ENCODE peak calls at places on chromosomes 1 and 21, in four cellular contexts. One of them, this sample, is unnamed.

GRCh38 chr1:58047265-58047858 is 499.2 kb downstream of the OMA1 start:
- DNase-seq in GM12878: no peak
- DNase-seq in HepG2: peak; percentile 6
- DNase-seq in K562: peak; percentile 37
- DNase-seq in this sample: peak; percentile 81

GRCh38 chr1:8303141-8303540 is 14.8 kb upstream of the SLC45A1 start:
- DNase-seq in K562: no peak
- DNase-seq in HepG2: no peak
- DNase-seq in GM12878: no peak
- DNase-seq in this sample: no peak

GRCh38 chr1:117679299-117679698 is 73.5 kb downstream of the TENT5C start:
- DNase-seq in HepG2: no peak
- DNase-seq in K562: no peak
- DNase-seq in GM12878: no peak
- DNase-seq in this sample: no peak

GRCh38 chr1:26096471-26096870 is 15.2 kb upstream of the PDIK1L start:
- DNase-seq in GM12878: no peak
- DNase-seq in HepG2: no peak
- DNase-seq in K562: no peak
- DNase-seq in this sample: no peak

GRCh38 chr1:11537854-11538591 is 59.1 kb downstream of the DISP3 start:
- DNase-seq in GM12878: no peak
- DNase-seq in K562: no peak
- DNase-seq in HepG2: no peak
- DNase-seq in this sample: no peak

GRCh38 chr1:24714859-24715520 is 30.3 kb upstream of the CLIC4 start:
- DNase-seq in HepG2: peak; percentile 49
- DNase-seq in K562: no peak
- DNase-seq in GM12878: no peak
- DNase-seq in this sample: no peak

GRCh38 chr1:44103270-44104131 is 15.1 kb upstream of the KLF17 start:
- DNase-seq in K562: peak; percentile 84
- DNase-seq in GM12878: no peak
- DNase-seq in HepG2: peak; percentile 12
- DNase-seq in this sample: no peak

GRCh38 chr1:117128323-117129079 is 7.0 kb upstream of the TRIM45 start:
- DNase-seq in K562: peak; percentile 49
- DNase-seq in HepG2: no peak
- DNase-seq in GM12878: no peak
- DNase-seq in this sample: peak; percentile 41

GRCh38 chr1:24801169-24801568 is 55.9 kb downstream of the CLIC4 start:
- DNase-seq in GM12878: no peak
- DNase-seq in K562: no peak
- DNase-seq in HepG2: no peak
- DNase-seq in this sample: no peak

GRCh38 chr1:42165511-42166210 is 1.1 kb upstream of the GUCA2A start:
- DNase-seq in HepG2: peak; percentile 87
- DNase-seq in K562: no peak
- DNase-seq in GM12878: no peak
- DNase-seq in this sample: peak; percentile 26

GRCh38 chr1:67451815-67452214 is 21.6 kb upstream of the SERBP1 start:
- DNase-seq in GM12878: no peak
- DNase-seq in K562: no peak
- DNase-seq in HepG2: no peak
- DNase-seq in this sample: no peak

GRCh38 chr1:46517932-46518498 is 28.4 kb downstream of the DMBX1 start:
- DNase-seq in HepG2: no peak
- DNase-seq in K562: no peak
- DNase-seq in GM12878: no peak
- DNase-seq in this sample: no peak

GRCh38 chr1:53625049-53625448 is 113.9 kb downstream of the GLIS1 start:
- DNase-seq in HepG2: no peak
- DNase-seq in K562: no peak
- DNase-seq in GM12878: no peak
- DNase-seq in this sample: no peak

GRCh38 chr1:59669752-59670312 is 144.9 kb upstream of the HOOK1 start:
- DNase-seq in HepG2: peak; percentile 99
- DNase-seq in K562: no peak
- DNase-seq in GM12878: no peak
- DNase-seq in this sample: no peak

GRCh38 chr21:44874497-44875331 is 1.2 kb upstream of the PTTG1IP start:
- DNase-seq in K562: no peak
- DNase-seq in GM12878: no peak
- DNase-seq in HepG2: no peak
- DNase-seq in this sample: no peak

GRCh38 chr1:206472886-206473285 is 2.6 kb downstream of the IKBKE start:
- DNase-seq in K562: no peak
- DNase-seq in GM12878: no peak
- DNase-seq in HepG2: no peak
- DNase-seq in this sample: no peak

DNA sequence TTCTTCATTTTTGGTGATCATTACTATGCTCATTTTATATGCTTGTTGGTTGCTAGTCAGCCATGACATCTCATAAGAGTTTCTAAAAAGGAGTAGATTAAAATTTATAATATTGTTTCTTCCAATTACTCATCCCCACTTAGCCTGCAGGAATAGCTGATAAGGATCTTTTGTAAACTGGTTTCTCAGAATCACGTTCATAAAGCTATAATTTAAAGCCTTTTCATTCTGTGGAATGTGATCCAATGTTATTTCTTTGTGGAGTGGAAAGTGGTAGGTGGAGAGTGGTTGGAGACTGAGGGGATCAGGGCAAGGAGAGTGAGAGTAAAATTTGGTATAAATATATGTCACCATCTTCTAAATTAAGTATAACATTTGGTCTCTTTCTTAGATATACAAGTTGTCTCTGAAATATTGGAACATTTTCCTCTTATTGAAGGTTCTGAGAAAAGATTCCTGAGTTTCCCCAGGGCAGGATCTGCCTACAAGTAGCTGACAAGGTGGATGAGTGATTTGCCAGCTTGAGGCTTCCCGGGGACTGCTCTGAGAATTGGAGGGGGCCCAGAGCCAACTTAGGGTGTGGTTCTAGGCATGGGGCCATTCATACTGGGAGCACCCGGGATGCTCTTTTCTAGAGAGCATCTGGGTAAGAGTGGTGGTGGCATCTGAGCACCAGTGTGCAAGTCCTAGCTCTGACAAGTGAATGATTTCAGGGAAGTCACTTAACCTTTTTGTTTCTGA is 116.4 kb downstream of the TBX19 start:
- DNase-seq in GM12878: no peak
- DNase-seq in K562: no peak
- DNase-seq in HepG2: no peak
- DNase-seq in this sample: no peak
- TF ChIP-seq FOXK2 in GM12878: no peak
- TF ChIP-seq FOXK2 in K562: no peak
- TF ChIP-seq FOXK2 in HepG2: no peak
- TF ChIP-seq FOXK2 in this sample: no peak

GRCh38 chr1:108084866-108085477 is 115.2 kb downstream of the SLC25A24 start:
- DNase-seq in GM12878: no peak
- DNase-seq in K562: no peak
- DNase-seq in HepG2: no peak
- DNase-seq in this sample: no peak

GRCh38 chr1:108085628-108086027 is 114.5 kb downstream of the SLC25A24 start:
- DNase-seq in K562: no peak
- DNase-seq in GM12878: no peak
- DNase-seq in HepG2: no peak
- DNase-seq in this sample: no peak

GRCh38 chr1:108080448-108080847 is 115.5 kb upstream of the VAV3 start:
- DNase-seq in HepG2: no peak
- DNase-seq in GM12878: no peak
- DNase-seq in K562: no peak
- DNase-seq in this sample: no peak

GRCh38 chr1:108082006-108082405 is 117.0 kb upstream of the VAV3 start:
- DNase-seq in HepG2: no peak
- DNase-seq in GM12878: no peak
- DNase-seq in K562: no peak
- DNase-seq in this sample: no peak

GRCh38 chr1:108082741-108083562 is 117.2 kb downstream of the SLC25A24 start:
- DNase-seq in K562: no peak
- DNase-seq in GM12878: no peak
- DNase-seq in HepG2: no peak
- DNase-seq in this sample: no peak
- TF ChIP-seq FOXK2 in K562: no peak
- TF ChIP-seq FOXK2 in GM12878: no peak
- TF ChIP-seq FOXK2 in HepG2: no peak
- TF ChIP-seq FOXK2 in this sample: no peak

DNA sequence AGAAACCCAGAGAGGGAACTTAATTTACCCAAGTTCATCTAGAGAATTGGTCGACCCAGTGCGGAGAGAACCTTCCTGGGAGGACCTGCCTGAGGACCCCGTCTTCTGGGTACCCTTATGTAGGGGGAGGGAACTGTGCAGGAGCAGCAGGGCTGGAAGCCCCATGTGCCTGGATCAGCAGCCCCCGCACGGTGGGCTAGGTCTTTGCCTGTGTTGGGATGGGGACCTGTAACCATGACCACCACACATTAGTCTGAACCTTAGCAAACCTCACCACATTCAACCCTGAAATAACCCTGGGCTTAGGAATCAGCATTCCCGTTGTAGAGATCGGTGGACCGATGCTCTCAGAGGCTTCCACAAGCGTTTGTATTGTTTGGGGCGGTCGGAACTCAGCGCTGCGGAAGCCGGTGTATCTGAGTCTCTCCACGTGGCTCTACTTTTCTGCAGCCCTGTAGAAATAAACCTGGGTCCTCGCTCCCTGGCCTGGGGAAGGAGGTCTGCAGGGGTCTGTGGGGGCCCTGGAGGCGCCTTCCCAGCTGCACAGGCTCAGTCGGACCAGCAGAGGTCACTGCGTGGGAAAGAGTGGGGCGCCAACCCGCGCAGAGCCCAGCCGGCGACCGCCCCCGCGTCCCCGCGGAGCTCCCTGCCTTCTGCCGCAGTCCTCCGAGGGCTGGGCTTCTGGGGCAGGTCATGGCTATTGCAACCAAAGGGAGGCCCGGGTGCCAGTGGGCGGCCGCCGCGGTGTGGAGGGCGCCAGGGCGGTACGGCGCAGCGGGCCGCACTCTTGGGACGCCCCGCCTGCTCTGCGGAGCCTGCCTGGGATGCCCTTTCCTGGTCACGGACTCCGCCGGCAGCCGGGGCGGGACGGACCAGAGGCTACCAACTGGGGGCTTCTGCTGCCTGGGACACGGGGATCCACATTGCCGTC is 36.2 kb upstream of the KCNA10 start:
- DNase-seq in HepG2: peak; percentile 11
- DNase-seq in K562: peak; percentile 67
- DNase-seq in GM12878: no peak
- DNase-seq in this sample: peak; percentile 56
- TF ChIP-seq FOXK2 in HepG2: no peak
- TF ChIP-seq FOXK2 in K562: no peak
- TF ChIP-seq FOXK2 in GM12878: no peak
- TF ChIP-seq FOXK2 in this sample: no peak

GRCh38 chr1:228758451-228758850 is 23.2 kb downstream of the RHOU start:
- DNase-seq in GM12878: no peak
- DNase-seq in HepG2: no peak
- DNase-seq in K562: no peak
- DNase-seq in this sample: no peak
- TF ChIP-seq FOXK2 in GM12878: no peak
- TF ChIP-seq FOXK2 in HepG2: no peak
- TF ChIP-seq FOXK2 in K562: no peak
- TF ChIP-seq FOXK2 in this sample: no peak

GRCh38 chr1:243474384-243474851 is 218.6 kb downstream of the SDCCAG8 start:
- DNase-seq in HepG2: no peak
- DNase-seq in K562: no peak
- DNase-seq in GM12878: no peak
- DNase-seq in this sample: no peak

GRCh38 chr1:243474906-243475305 is 219.1 kb downstream of the SDCCAG8 start:
- DNase-seq in HepG2: no peak
- DNase-seq in K562: no peak
- DNase-seq in GM12878: no peak
- DNase-seq in this sample: no peak

GRCh38 chr1:243473281-243474210 is 217.7 kb downstream of the SDCCAG8 start:
- DNase-seq in HepG2: no peak
- DNase-seq in K562: no peak
- DNase-seq in GM12878: no peak
- DNase-seq in this sample: no peak

GRCh38 chr1:243477676-243478075 is 221.8 kb downstream of the SDCCAG8 start:
- DNase-seq in HepG2: no peak
- DNase-seq in GM12878: no peak
- DNase-seq in K562: no peak
- DNase-seq in this sample: no peak

DNA sequence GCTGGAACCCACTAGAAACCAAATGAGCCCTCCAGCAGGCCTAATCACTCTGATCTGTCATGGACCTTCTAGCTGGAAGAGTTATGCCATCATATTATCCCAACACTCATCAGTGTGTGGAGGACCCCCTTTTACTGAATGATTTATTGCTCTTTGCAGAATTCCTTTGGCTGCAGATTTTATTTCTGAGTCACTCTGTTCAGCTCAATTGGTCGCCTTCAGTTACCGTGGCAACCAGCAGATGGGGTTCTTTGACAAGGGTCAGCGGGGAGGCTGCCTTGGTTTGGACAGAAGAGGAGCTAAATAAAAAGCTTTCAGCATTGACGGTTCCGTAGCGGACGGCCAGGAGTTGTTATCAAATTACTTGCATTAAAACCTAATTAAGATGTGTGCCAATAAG is 220.1 kb downstream of the SDCCAG8 start:
- DNase-seq in K562: peak; percentile 56
- DNase-seq in GM12878: no peak
- DNase-seq in HepG2: no peak
- DNase-seq in this sample: peak; percentile 32
- TF ChIP-seq FOXK2 in K562: no peak
- TF ChIP-seq FOXK2 in GM12878: no peak
- TF ChIP-seq FOXK2 in HepG2: no peak
- TF ChIP-seq FOXK2 in this sample: no peak

DNA sequence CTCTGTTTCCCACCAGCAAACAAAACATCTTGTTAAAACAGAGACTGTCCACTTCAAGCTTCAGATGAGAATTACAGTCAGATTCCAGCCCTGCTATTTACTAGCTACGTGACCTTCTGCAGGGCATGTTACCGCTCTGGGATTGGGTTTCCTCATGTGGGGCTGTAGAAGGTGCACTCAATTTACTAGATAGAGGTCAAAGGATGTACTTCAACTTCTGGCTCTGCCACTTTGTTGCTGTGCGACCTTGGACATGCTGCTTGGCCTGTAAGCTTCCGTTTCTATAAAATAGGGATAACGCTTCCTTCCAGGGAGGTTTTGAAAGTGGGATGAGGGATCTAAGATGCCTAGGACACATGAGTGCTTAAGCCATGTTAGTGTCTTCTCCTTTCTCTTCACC is 46.0 kb upstream of the LRIG2 start:
- DNase-seq in HepG2: peak; percentile 56
- DNase-seq in K562: no peak
- DNase-seq in GM12878: no peak
- DNase-seq in this sample: no peak
- TF ChIP-seq FOXK2 in HepG2: no peak
- TF ChIP-seq FOXK2 in K562: no peak
- TF ChIP-seq FOXK2 in GM12878: no peak
- TF ChIP-seq FOXK2 in this sample: no peak

GRCh38 chr1:65948609-65949229 is 156.0 kb downstream of the PDE4B start:
- DNase-seq in HepG2: no peak
- DNase-seq in GM12878: no peak
- DNase-seq in K562: peak; percentile 38
- DNase-seq in this sample: no peak
- TF ChIP-seq FOXK2 in HepG2: no peak
- TF ChIP-seq FOXK2 in GM12878: no peak
- TF ChIP-seq FOXK2 in K562: no peak
- TF ChIP-seq FOXK2 in this sample: no peak

This sample was measured in HEK293T.